ENCODE peak calls at places on chromosomes 4 and X, in nine cellular contexts. Q is lower leg skin, X is neuronal stem cell, C is choroid plexus epithelial cell, U is BJ, H is GM12865, N is heart left ventricle, Y is mesendoderm, K is PC-9. G is an unnamed sample.

GRCh38 chr4:113674251-113674650 is 87.3 kb downstream of the CAMK2D start:
- DNase-seq in Q (no peak), X (no peak), C (no peak), U (no peak), H (no peak), N (peak), Y (no peak), K (no peak), G (no peak)

GRCh38 chr4:173801876-173802713 is 272.1 kb upstream of the HAND2 start:
- DNase-seq in Q (no peak), X (no peak), C (no peak), U (no peak), H (no peak), N (no peak), Y (peak), K (no peak), G (no peak)

GRCh38 chr4:127967141-127967775 is 2.1 kb downstream of the ABHD18 start:
- DNase-seq in Q (no peak), X (no peak), C (peak), U (no peak), H (no peak), N (no peak), Y (no peak), K (no peak), G (no peak)

GRCh38 chr4:4666693-4667642 is 125.1 kb upstream of the STX18 start:
- DNase-seq in Q (peak), X (no peak), C (peak), U (peak), H (no peak), N (no peak), Y (peak), K (peak), G (peak)

GRCh38 chr4:139898293-139898692 is 232.7 kb downstream of the MGST2 start:
- DNase-seq in Q (no peak), X (no peak), C (no peak), U (no peak), H (peak), N (no peak), Y (no peak), K (no peak), G (no peak)

GRCh38 chr4:41365726-41366125 is 109.0 kb downstream of the UCHL1 start:
- DNase-seq in Q (no peak), X (no peak), C (no peak), U (no peak), H (no peak), N (no peak), Y (no peak), K (no peak), G (peak)

GRCh38 chrX:10189317-10190268 is 32.8 kb downstream of the CLCN4 start:
- DNase-seq in Q (peak), X (peak), C (peak), U (no peak), H (peak), N (peak), Y (peak), K (peak), G (peak)

GRCh38 chr4:153792007-153792892 is 3.4 kb upstream of the SFRP2 start:
- DNase-seq in Q (peak), X (peak), C (peak), U (no peak), H (no peak), N (no peak), Y (peak), K (no peak), G (peak)

GRCh38 chr4:144204431-144204830 is 63.9 kb upstream of the GYPA start:
- DNase-seq in Q (no peak), X (no peak), C (no peak), U (no peak), H (no peak), N (no peak), Y (no peak), K (no peak), G (no peak)

GRCh38 chrX:96405842-96406241 is 278.8 kb upstream of the DIAPH2 start:
- DNase-seq in Q (no peak), X (no peak), C (no peak), U (no peak), H (no peak), N (no peak), Y (no peak), K (no peak), G (peak)

GRCh38 chr4:88320780-88321373 is 36.5 kb upstream of the PPM1K start:
- DNase-seq in Q (no peak), X (no peak), C (peak), U (peak), H (peak), N (peak), Y (peak), K (peak), G (peak)

GRCh38 chr4:138035781-138036258 is 206.3 kb downstream of the SLC7A11 start:
- DNase-seq in Q (no peak), X (peak), C (peak), U (no peak), H (peak), N (no peak), Y (peak), K (no peak), G (peak)

GRCh38 chr4:53573696-53574095 is 17.6 kb downstream of the LNX1 start:
- DNase-seq in Q (no peak), X (no peak), C (no peak), U (no peak), H (no peak), N (no peak), Y (no peak), K (no peak), G (no peak)

GRCh38 chr4:109406337-109406931 is 27.2 kb upstream of the SEC24B start:
- DNase-seq in Q (no peak), X (peak), C (peak), U (peak), H (peak), N (no peak), Y (peak), K (no peak), G (no peak)

GRCh38 chr4:66929748-66930147 is 615.6 kb downstream of the CENPC start:
- DNase-seq in Q (no peak), X (no peak), C (no peak), U (no peak), H (no peak), N (no peak), Y (no peak), K (no peak), G (no peak)

GRCh38 chr4:5460106-5460801 is 248.1 kb downstream of the EVC2 start:
- DNase-seq in Q (peak), X (peak), C (peak), U (no peak), H (peak), N (peak), Y (peak), K (no peak), G (peak)

GRCh38 chr4:29009908-29010307 is 1710.3 kb upstream of the PCDH7 start:
- DNase-seq in Q (no peak), X (no peak), C (no peak), U (no peak), H (no peak), N (no peak), Y (peak), K (no peak), G (no peak)

GRCh38 chrX:130080791-130081367 is 29.4 kb downstream of the ELF4 start:
- DNase-seq in Q (no peak), X (no peak), C (no peak), U (no peak), H (no peak), N (no peak), Y (no peak), K (no peak), G (no peak)

GRCh38 chrX:20523626-20524312 is 257.1 kb upstream of the RPS6KA3 start:
- DNase-seq in Q (no peak), X (no peak), C (no peak), U (no peak), H (no peak), N (no peak), Y (no peak), K (no peak), G (no peak)

GRCh38 chr4:184812651-184813181 is 13.1 kb downstream of the ACSL1 start:
- DNase-seq in Q (peak), X (no peak), C (peak), U (no peak), H (no peak), N (no peak), Y (no peak), K (peak), G (no peak)

GRCh38 chr4:113472864-113473263 is 288.7 kb downstream of the CAMK2D start:
- DNase-seq in Q (no peak), X (no peak), C (no peak), U (no peak), H (no peak), N (no peak), Y (no peak), K (no peak), G (no peak)

GRCh38 chrX:132662844-132663243 is 174.0 kb upstream of the MBNL3 start:
- DNase-seq in Q (no peak), X (no peak), C (no peak), U (no peak), H (no peak), N (no peak), Y (no peak), K (no peak), G (no peak)

GRCh38 chr4:180695851-180696250 is 1547.4 kb upstream of the TENM3 start:
- DNase-seq in Q (no peak), X (no peak), C (peak), U (no peak), H (no peak), N (no peak), Y (no peak), K (no peak), G (no peak)

GRCh38 chrX:48958635-48959094 is 1.3 kb upstream of the OTUD5 start:
- DNase-seq in Q (no peak), X (no peak), C (peak), U (no peak), H (no peak), N (peak), Y (no peak), K (peak), G (no peak)

GRCh38 chr4:132123870-132124623 is 1025.0 kb upstream of the PCDH10 start:
- DNase-seq in Q (no peak), X (no peak), C (peak), U (no peak), H (peak), N (no peak), Y (no peak), K (no peak), G (no peak)

GRCh38 chr4:143294310-143294709 is 42.4 kb upstream of the GAB1 start:
- DNase-seq in Q (no peak), X (no peak), C (no peak), U (no peak), H (no peak), N (peak), Y (no peak), K (no peak), G (no peak)

GRCh38 chr4:18366762-18367358 is 345.3 kb upstream of the LCORL start:
- DNase-seq in Q (no peak), X (no peak), C (peak), U (no peak), H (peak), N (no peak), Y (peak), K (no peak), G (no peak)

GRCh38 chrX:10900585-10901289 is 210.4 kb upstream of the HCCS start:
- DNase-seq in Q (no peak), X (no peak), C (peak), U (no peak), H (no peak), N (no peak), Y (peak), K (no peak), G (no peak)

GRCh38 chrX:101685923-101686322 is 26.3 kb upstream of the ARMCX2 start:
- DNase-seq in Q (no peak), X (peak), C (no peak), U (no peak), H (no peak), N (no peak), Y (peak), K (no peak), G (peak)

GRCh38 chrX:96455078-96455477 is 229.6 kb upstream of the DIAPH2 start:
- DNase-seq in Q (no peak), X (no peak), C (no peak), U (no peak), H (peak), N (no peak), Y (no peak), K (no peak), G (no peak)

GRCh38 chr4:53537606-53538005 is 53.7 kb downstream of the LNX1 start:
- DNase-seq in Q (no peak), X (no peak), C (no peak), U (no peak), H (no peak), N (no peak), Y (no peak), K (peak), G (no peak)

GRCh38 chr4:82661601-82662000 is 99.8 kb upstream of the TMEM150C start:
- DNase-seq in Q (no peak), X (no peak), C (no peak), U (no peak), H (no peak), N (no peak), Y (no peak), K (no peak), G (no peak)

GRCh38 chr4:153428816-153429592 is 37.2 kb upstream of the TMEM131L start:
- DNase-seq in Q (no peak), X (no peak), C (no peak), U (no peak), H (no peak), N (no peak), Y (no peak), K (no peak), G (no peak)

GRCh38 chr4:68271851-68272756 is 26.6 kb upstream of the TMPRSS11B start:
- DNase-seq in Q (no peak), X (peak), C (peak), U (peak), H (peak), N (no peak), Y (peak), K (peak), G (peak)

GRCh38 chr4:48173055-48173991 is 39.3 kb upstream of the TXK start:
- DNase-seq in Q (no peak), X (no peak), C (peak), U (peak), H (peak), N (no peak), Y (peak), K (no peak), G (no peak)

GRCh38 chr4:17038510-17039176 is 140.2 kb upstream of the LDB2 start:
- DNase-seq in Q (no peak), X (no peak), C (peak), U (no peak), H (no peak), N (no peak), Y (peak), K (no peak), G (peak)

GRCh38 chr4:17030543-17030942 is 132.1 kb upstream of the LDB2 start:
- DNase-seq in Q (no peak), X (no peak), C (peak), U (peak), H (no peak), N (no peak), Y (peak), K (no peak), G (no peak)

GRCh38 chr4:17029964-17030363 is 131.5 kb upstream of the LDB2 start:
- DNase-seq in Q (no peak), X (no peak), C (peak), U (no peak), H (no peak), N (no peak), Y (no peak), K (no peak), G (no peak)

GRCh38 chr4:17029432-17029831 is 131.0 kb upstream of the LDB2 start:
- DNase-seq in Q (no peak), X (no peak), C (no peak), U (no peak), H (no peak), N (no peak), Y (no peak), K (no peak), G (no peak)

DNA sequence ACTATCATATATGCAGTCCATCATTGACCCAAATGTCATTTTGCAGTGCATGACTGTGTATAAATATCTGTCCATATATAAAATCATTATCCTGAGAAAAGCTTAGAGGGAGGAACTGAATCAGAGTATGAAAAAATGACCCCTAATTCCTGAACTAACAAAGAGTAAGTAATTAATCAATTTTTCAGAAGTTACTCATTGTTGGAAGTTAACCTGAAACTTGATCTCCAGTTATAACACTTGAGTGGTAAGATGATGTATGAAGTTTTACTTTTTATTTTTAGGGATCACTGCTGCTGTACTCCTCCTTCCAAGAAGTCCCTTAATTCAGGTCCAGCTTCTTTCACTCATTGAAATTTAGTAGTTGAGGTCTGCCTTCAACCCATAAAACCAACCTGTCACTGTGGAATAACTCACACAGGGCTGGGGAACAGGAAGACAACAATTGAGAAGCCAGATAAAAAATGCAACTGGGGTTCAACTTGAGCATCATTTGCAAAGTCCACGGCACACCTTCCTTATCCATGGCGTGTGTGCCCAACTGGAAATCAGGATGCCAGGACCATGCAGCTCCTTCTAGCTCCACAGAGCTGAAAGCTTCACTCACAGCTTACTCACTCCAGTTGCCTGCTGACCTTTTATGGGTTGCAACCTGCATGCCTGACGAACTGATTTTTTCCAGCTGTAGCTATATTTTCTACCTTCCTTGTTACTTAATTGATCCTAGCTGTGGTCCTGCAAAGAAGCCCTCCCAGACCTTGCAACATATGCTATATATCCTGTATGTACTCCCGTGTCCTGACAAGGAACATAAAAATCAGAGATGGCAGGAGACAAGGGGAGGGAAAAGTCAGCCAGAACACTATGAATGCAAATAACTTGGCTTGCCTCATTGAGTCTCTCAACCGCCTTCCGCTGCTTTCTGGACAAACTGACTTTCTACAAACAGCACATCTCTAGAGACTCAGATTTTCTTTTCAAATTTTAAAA is 135.1 kb upstream of the LDB2 start:
- DNase-seq in Q (no peak), X (no peak), C (peak), U (no peak), H (no peak), N (no peak), Y (no peak), K (no peak), G (peak)
- H3K4me3 ChIP-seq in Q (no peak), X (no peak), C (no peak), U (no peak), H (no peak), N (no peak), Y (no peak), K (no peak), G (no peak)

DNA sequence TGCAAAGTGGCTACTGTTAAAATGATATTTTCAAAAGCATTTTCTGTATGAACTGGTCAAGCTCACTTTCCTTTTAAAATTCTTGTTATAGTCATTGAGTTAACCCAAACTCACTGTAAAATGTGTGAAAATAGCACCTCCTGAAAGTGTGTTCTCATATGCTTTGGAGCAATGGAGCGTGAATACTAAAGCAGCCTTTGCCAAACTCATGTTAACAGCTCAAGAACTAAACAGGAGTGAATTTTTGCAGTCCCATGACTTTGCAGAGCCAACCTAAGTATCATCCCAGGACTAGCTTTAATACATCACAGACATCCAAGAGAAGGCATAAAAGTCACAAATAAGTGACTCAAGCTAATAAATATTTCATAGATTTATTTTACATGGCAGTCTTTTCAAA is 2.3 kb downstream of the AMMECR1 start:
- DNase-seq in Q (no peak), X (no peak), C (no peak), U (no peak), H (peak), N (no peak), Y (no peak), K (no peak), G (no peak)
- H3K4me3 ChIP-seq in Q (no peak), X (no peak), C (peak), U (peak), H (peak), N (no peak), Y (no peak), K (peak), G (no peak)

DNA sequence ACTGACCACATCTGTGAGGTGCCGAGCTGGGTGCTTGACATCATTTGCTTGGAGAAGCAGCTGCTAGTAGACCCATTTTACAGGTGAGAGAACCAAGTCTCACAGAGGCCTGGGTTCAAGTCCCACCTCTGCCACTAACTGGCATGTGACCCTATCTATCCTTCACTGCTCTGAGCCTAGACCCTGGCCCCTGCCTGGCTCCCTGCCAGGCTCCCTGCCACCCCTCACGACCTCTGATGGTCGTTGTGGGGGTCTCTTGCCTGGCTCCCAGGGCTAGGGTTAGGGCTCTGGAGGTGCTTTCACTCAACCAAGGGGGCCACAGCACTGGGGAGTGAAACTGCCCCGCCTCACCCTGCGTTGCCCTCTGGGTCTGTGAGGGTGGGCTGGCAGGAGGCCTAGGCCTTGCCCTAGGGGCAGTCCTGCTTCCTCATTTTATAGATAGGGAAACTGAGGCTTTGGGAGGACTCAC is 7.2 kb upstream of the ADD1 start:
- DNase-seq in Q (peak), X (no peak), C (no peak), U (no peak), H (peak), N (peak), Y (no peak), K (no peak), G (no peak)
- H3K4me3 ChIP-seq in Q (no peak), X (no peak), C (no peak), U (no peak), H (no peak), N (no peak), Y (no peak), K (no peak), G (no peak)

GRCh38 chrX:153884136-153885076 is 1.6 kb downstream of the L1CAM start:
- DNase-seq in Q (no peak), X (no peak), C (no peak), U (no peak), H (no peak), N (peak), Y (no peak), K (peak), G (no peak)
- H3K4me3 ChIP-seq in Q (no peak), X (no peak), C (no peak), U (peak), H (no peak), N (peak), Y (no peak), K (no peak), G (peak)

G was measured in H7.